ENCODE peak calls at places on chromosomes 11 and 22, in ten cellular contexts. V is Kasumi-1, P is pancreas, X is AG04450, G is EH, D is head of caudate nucleus, O is tibial nerve, U is nephron progenitor cell, I is activated gamma-delta T cell treated with Interleukin-2 at 50 U/mL for 16 hours, E is psoas muscle. A is an unnamed sample.

GRCh38 chr22:34878996-34879395 is 187.0 kb upstream of the ISX start:
- DNase-seq in U (no peak), I (no peak), X (no peak), O (no peak), P (no peak), D (no peak), G (peak), V (no peak), E (no peak), A (no peak)

GRCh38 chr22:50695421-50696250 is 23.0 kb downstream of the SHANK3 start:
- DNase-seq in U (no peak), O (no peak), P (no peak), X (no peak), I (no peak), E (peak), G (no peak), D (no peak), V (no peak), A (no peak)

GRCh38 chr11:107770546-107770945 is 58.7 kb upstream of the SLN start:
- DNase-seq in V (no peak), E (no peak), U (no peak), D (no peak), O (no peak), G (peak), P (no peak), I (no peak), X (no peak), A (no peak)

GRCh38 chr11:10858505-10859360 is 880 bp upstream of the ZBED5 start:
- DNase-seq in X (no peak), O (peak), V (peak), G (peak), D (peak), I (peak), E (peak), U (peak), P (no peak), A (peak)

GRCh38 chr11:109808569-109808968 is 284.6 kb upstream of the ZC3H12C start:
- DNase-seq in X (no peak), D (no peak), O (no peak), I (no peak), E (no peak), P (no peak), V (peak), G (no peak), U (no peak), A (no peak)

GRCh38 chr11:79262221-79262620 is 178.6 kb downstream of the TENM4 start:
- DNase-seq in G (peak), V (no peak), D (no peak), I (no peak), E (no peak), U (no peak), X (no peak), O (no peak), P (no peak), A (no peak)

GRCh38 chr22:47209077-47209514 is 446.6 kb downstream of the TBC1D22A start:
- DNase-seq in V (no peak), E (peak), I (no peak), G (no peak), D (no peak), X (no peak), P (no peak), O (no peak), U (no peak), A (no peak)

GRCh38 chr22:35539910-35540599 is 576 bp upstream of the RASD2 start:
- DNase-seq in D (peak), I (peak), U (peak), G (peak), P (peak), V (no peak), X (no peak), E (peak), O (no peak), A (peak)